ENCODE peak calls at places on chromosomes 6 and 20, in ten cellular contexts. U is upper lobe of right lung, O is lower lobe of right lung, V is gastrocnemius medialis, M is HepG2, K is heart right ventricle, E is spleen, T is A549, H is aorta, L is tibial nerve. Y is an unnamed sample.
A peak's percentile ranks its signal among the peaks of the same experiment; 100 is the strongest.

GRCh38 chr6:106609699-106610098 is 19.6 kb downstream of the RTN4IP1 start:
- DNase-seq in T (peak; percentile 36), L (no peak), K (no peak), M (peak; percentile 52), V (no peak), E (no peak), H (no peak), U (no peak), O (no peak), Y (no peak)

GRCh38 chr20:39699331-39699730 is 737.2 kb downstream of the DHX35 start:
- DNase-seq in K (no peak), V (no peak), M (no peak), H (no peak), E (no peak), T (no peak), U (no peak), L (no peak), O (no peak), Y (no peak)

GRCh38 chr6:4940416-4940815 is 63.4 kb downstream of the RPP40 start:
- DNase-seq in T (no peak), M (no peak), K (no peak), H (no peak), E (no peak), V (no peak), L (no peak), O (no peak), U (no peak), Y (no peak)

GRCh38 chr20:14445310-14445709 is 107.9 kb upstream of the FLRT3 start:
- DNase-seq in T (no peak), H (no peak), E (no peak), K (no peak), L (no peak), O (no peak), U (no peak), V (no peak), M (no peak), Y (no peak)

GRCh38 chr20:21665687-21666446 is 39.6 kb upstream of the PAX1 start:
- DNase-seq in H (no peak), L (no peak), E (no peak), U (no peak), T (peak; percentile 22), V (no peak), O (no peak), M (no peak), K (no peak), Y (no peak)

GRCh38 chr6:28488916-28489365 is 26.7 kb downstream of the GPX6 start:
- DNase-seq in H (no peak), T (peak; percentile 76), V (no peak), U (no peak), E (no peak), K (no peak), M (peak; percentile 82), L (no peak), O (no peak), Y (no peak)

GRCh38 chr6:10429638-10430427 is 15.0 kb upstream of the TFAP2A start:
- DNase-seq in V (no peak), U (no peak), T (peak; percentile 64), K (no peak), H (no peak), M (peak; percentile 50), O (no peak), L (no peak), E (no peak), Y (no peak)

GRCh38 chr6:112882381-112882780 is 535.3 kb downstream of the RFPL4B start:
- DNase-seq in H (no peak), L (no peak), M (no peak), V (no peak), T (no peak), U (no peak), O (no peak), E (no peak), K (no peak), Y (no peak)

GRCh38 chr20:41287327-41287726 is 30.2 kb downstream of the ZHX3 start:
- DNase-seq in U (no peak), T (no peak), V (no peak), M (no peak), E (no peak), K (no peak), L (no peak), H (no peak), O (no peak), Y (no peak)

GRCh38 chr6:161001421-161001820 is 9.9 kb downstream of the MAP3K4 start:
- DNase-seq in M (peak; percentile 53), U (no peak), H (no peak), K (no peak), T (no peak), V (no peak), L (no peak), O (no peak), E (no peak), Y (no peak)
- H3K27ac ChIP-seq in M (no peak overlapping the region), U (no peak overlapping the region), H (no peak overlapping the region), K (no peak overlapping the region), T (no peak overlapping the region), V (no peak overlapping the region), L (no peak overlapping the region), O (no peak overlapping the region), E (no peak overlapping the region), Y (no peak overlapping the region)

GRCh38 chr6:142870787-142871371 is 74.1 kb downstream of the HIVEP2 start:
- DNase-seq in E (no peak), M (no peak), H (no peak), O (no peak), K (no peak), V (no peak), T (no peak), L (no peak), U (no peak), Y (no peak)
- H3K4me1 ChIP-seq in E (peaks cover 66% of the 10 kb centered on the region), M (peaks cover 76% of the 10 kb centered on the region), H (peaks cover 9% of the 10 kb centered on the region), O (peaks cover 53% of the 10 kb centered on the region), K (peaks cover 66% of the 10 kb centered on the region), V (peaks cover 73% of the 10 kb centered on the region), T (peaks cover 35% of the 10 kb centered on the region), L (no peaks in the 10 kb centered on the region), U (peaks cover 36% of the 10 kb centered on the region), Y (peaks cover 50% of the 10 kb centered on the region)

GRCh38 chr6:107730106-107730505 is 94.0 kb downstream of the SCML4 start:
- DNase-seq in K (no peak), L (no peak), U (no peak), O (no peak), E (no peak), V (no peak), M (no peak), H (no peak), T (no peak), Y (peak; percentile 25)

GRCh38 chr6:107732461-107732860 is 91.7 kb downstream of the SCML4 start:
- DNase-seq in V (no peak), O (no peak), L (no peak), T (no peak), M (no peak), E (no peak), H (no peak), K (no peak), U (no peak), Y (no peak)

GRCh38 chr6:107729098-107729497 is 95.0 kb downstream of the SCML4 start:
- DNase-seq in H (no peak), L (no peak), U (no peak), T (no peak), K (no peak), M (no peak), V (no peak), O (no peak), E (no peak), Y (no peak)

GRCh38 chr6:107730683-107731314 is 93.3 kb downstream of the SCML4 start:
- DNase-seq in M (peak; percentile 55), U (no peak), O (no peak), L (no peak), K (no peak), E (no peak), V (no peak), H (no peak), T (no peak), Y (no peak)

DNA sequence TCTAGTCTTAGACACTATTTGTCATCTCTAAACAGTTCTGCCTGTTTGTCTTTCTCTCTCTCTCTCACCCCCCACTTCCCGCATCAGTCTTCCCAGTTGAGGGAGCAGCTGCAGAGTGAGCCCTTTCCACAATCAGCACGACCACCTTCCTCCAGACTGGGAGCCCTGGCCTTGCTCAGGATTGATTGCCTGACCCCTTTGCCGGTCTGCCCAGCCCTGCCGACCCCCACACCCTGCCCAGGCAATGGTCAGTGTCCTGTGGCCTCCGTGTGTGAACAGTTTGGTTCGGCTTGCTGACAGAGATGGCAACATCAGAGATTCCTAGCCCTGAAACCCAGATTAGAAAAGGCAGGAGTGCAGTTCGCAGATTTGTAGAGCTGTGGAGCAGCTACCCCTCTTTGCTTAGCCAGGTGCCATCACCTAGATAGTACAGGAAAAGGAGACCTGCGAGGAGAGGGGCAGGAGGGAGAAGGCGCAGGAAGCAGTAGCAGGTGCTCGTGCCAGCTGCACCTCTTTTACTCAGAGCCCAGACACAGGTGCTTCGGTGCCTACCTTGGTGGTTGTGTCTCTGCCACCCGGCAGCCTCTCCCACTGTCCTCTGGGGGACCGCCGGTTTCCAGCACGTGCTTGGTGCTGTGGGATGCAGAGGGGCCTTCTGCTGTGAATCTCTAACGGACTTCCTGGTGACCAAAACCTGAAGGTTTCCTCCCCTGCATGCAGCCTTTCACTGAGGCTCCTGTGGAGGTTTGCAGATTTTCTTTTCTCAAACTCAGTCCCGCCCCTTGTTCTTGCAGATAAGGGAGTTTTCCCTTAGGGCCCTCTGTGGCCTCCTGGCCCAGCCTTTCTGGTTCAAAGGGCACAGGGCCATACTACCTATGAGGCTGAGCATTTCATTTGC is 92.4 kb downstream of the SCML4 start:
- DNase-seq in L (no peak), H (no peak), U (no peak), O (no peak), E (no peak), V (no peak), M (no peak), T (no peak), K (no peak), Y (no peak)
- H3K27ac ChIP-seq in L (no peak overlapping the region), H (no peak overlapping the region), U (no peak overlapping the region), O (no peak overlapping the region), E (peak overlapping the region; percentile 68), V (no peak overlapping the region), M (no peak overlapping the region), T (no peak overlapping the region), K (no peak overlapping the region), Y (peak overlapping the region; percentile 81)

GRCh38 chr6:3742426-3743344 is 8.8 kb downstream of the PXDC1 start:
- DNase-seq in U (peak; percentile 93), O (peak; percentile 91), L (peak; percentile 75), H (peak; percentile 97), M (peak; percentile 78), K (peak; percentile 86), E (peak; percentile 97), V (peak; percentile 68), T (peak; percentile 73), Y (peak; percentile 68)

GRCh38 chr6:3744901-3745470 is 6.5 kb downstream of the PXDC1 start:
- DNase-seq in T (no peak), M (no peak), K (no peak), U (no peak), V (no peak), O (no peak), H (peak; percentile 73), E (no peak), L (no peak), Y (no peak)

GRCh38 chr6:3744211-3744900 is 7.2 kb downstream of the PXDC1 start:
- DNase-seq in K (no peak), V (no peak), L (no peak), H (peak; percentile 74), M (no peak), E (no peak), T (no peak), O (no peak), U (no peak), Y (no peak)

GRCh38 chr6:3742076-3742425 is 9.5 kb downstream of the PXDC1 start:
- DNase-seq in K (no peak), H (no peak), L (no peak), M (no peak), U (no peak), E (no peak), V (no peak), T (no peak), O (no peak), Y (no peak)

GRCh38 chr6:3743541-3743940 is 8.0 kb downstream of the PXDC1 start:
- DNase-seq in V (no peak), H (no peak), L (no peak), U (no peak), M (no peak), O (no peak), T (no peak), E (no peak), K (no peak), Y (no peak)
- H3K4me1 ChIP-seq in V (peaks cover 46% of the 10 kb centered on the region), H (no peaks in the 10 kb centered on the region), L (no peaks in the 10 kb centered on the region), U (peaks cover 64% of the 10 kb centered on the region), M (peaks cover 78% of the 10 kb centered on the region), O (peaks cover 84% of the 10 kb centered on the region), T (peaks cover 29% of the 10 kb centered on the region), E (peaks cover 63% of the 10 kb centered on the region), K (peaks cover 95% of the 10 kb centered on the region), Y (peaks cover 8% of the 10 kb centered on the region)